ENCODE peak calls at places on chromosomes 11 and 22, in six cellular contexts. V is mesenchymal stem cell, K is H1, P is neuronal stem cell, Q is H9, F is trophoblast cell. C is an unnamed sample.
A peak's percentile ranks its signal among the peaks of the same experiment; 100 is the strongest.

GRCh38 chr11:92453055-92453454 is 228.4 kb downstream of the FAT3 start:
- DNase-seq in V (peak; percentile 12), K (no peak), P (no peak), Q (no peak), F (no peak), C (peak; percentile 78)

GRCh38 chr11:68954970-68955958 is 25.5 kb downstream of the MRGPRD start:
- DNase-seq in V (no peak), K (no peak), P (no peak), Q (peak; percentile 44), F (no peak), C (peak; percentile 45)

GRCh38 chr11:68256331-68256741 is 15.4 kb downstream of the C11orf24 start:
- DNase-seq in V (peak; percentile 57), K (no peak), P (no peak), Q (no peak), F (no peak), C (peak; percentile 45)

GRCh38 chr11:5631969-5632635 is 7.3 kb downstream of the TRIM34 start:
- DNase-seq in V (no peak), K (no peak), P (no peak), Q (no peak), F (peak; percentile 51), C (no peak)

GRCh38 chr22:38129021-38129420 is 18.5 kb upstream of the BAIAP2L2 start:
- DNase-seq in V (no peak), K (no peak), P (no peak), Q (no peak), F (no peak), C (no peak)

GRCh38 chr22:26671317-26672059 is 14.1 kb downstream of the MIAT start:
- DNase-seq in V (no peak), K (no peak), P (no peak), Q (no peak), F (no peak), C (no peak)

GRCh38 chr11:119694334-119694733 is 34.7 kb downstream of the NECTIN1 start:
- DNase-seq in V (no peak), K (no peak), P (no peak), Q (no peak), F (no peak), C (no peak)

GRCh38 chr11:121246769-121247035 is 45.9 kb upstream of the SC5D start:
- DNase-seq in V (no peak), K (no peak), P (no peak), Q (peak; percentile 51), F (no peak), C (no peak)

GRCh38 chr22:38028344-38029130 is 28.7 kb upstream of the PICK1 start:
- DNase-seq in V (no peak), K (no peak), P (no peak), Q (no peak), F (no peak), C (no peak)

GRCh38 chr11:93389737-93390136 is 59.2 kb downstream of the DEUP1 start:
- DNase-seq in V (peak; percentile 3), K (no peak), P (no peak), Q (no peak), F (no peak), C (no peak)

GRCh38 chr11:19953909-19954308 is 206.4 kb downstream of the DBX1 start:
- DNase-seq in V (peak; percentile 92), K (no peak), P (no peak), Q (peak; percentile 42), F (peak; percentile 47), C (peak; percentile 91)

GRCh38 chr11:65744699-65745042 is 24.1 kb upstream of the RNASEH2C start:
- DNase-seq in V (no peak), K (no peak), P (no peak), Q (no peak), F (no peak), C (no peak)

DNA sequence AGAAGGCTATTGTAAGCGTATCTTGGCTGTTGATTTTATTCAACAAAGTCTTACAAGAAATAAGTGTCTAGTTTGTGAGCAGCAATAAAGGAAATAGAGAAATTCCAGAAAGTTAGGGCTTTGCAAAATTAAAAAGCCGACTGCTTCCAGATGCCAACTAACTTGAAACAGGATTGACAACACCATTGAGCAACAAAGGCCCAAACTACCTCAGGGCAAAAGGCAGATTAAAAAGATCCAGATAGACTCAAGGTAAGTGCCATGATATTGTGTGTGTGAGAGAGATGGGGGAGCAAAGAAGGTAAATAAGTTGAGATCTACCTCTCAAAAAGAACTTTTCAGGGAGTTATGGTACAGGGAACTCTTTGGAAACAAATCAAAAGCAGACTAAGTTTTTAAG is 49.1 kb downstream of the PARVG start:
- DNase-seq in V (no peak), K (no peak), P (no peak), Q (no peak), F (no peak), C (no peak)
- H4K91ac ChIP-seq in V (no peak overlapping the region), K (no peak overlapping the region), P (no peak overlapping the region), Q (no peak overlapping the region), F (no peak overlapping the region), C (no peak overlapping the region)

GRCh38 chr11:36774603-36775002 is 176.6 kb upstream of the RAG2 start:
- DNase-seq in V (peak; percentile 20), K (no peak), P (no peak), Q (no peak), F (peak; percentile 18), C (peak; percentile 17)

GRCh38 chr11:36777302-36777701 is 179.3 kb upstream of the RAG2 start:
- DNase-seq in V (no peak), K (no peak), P (no peak), Q (no peak), F (no peak), C (no peak)

GRCh38 chr11:36775157-36775556 is 177.1 kb upstream of the RAG2 start:
- DNase-seq in V (peak; percentile 11), K (no peak), P (no peak), Q (no peak), F (no peak), C (no peak)
- H4K91ac ChIP-seq in V (no peak overlapping the region), K (no peak overlapping the region), P (no peak overlapping the region), Q (no peak overlapping the region), F (no peak overlapping the region), C (no peak overlapping the region)

DNA sequence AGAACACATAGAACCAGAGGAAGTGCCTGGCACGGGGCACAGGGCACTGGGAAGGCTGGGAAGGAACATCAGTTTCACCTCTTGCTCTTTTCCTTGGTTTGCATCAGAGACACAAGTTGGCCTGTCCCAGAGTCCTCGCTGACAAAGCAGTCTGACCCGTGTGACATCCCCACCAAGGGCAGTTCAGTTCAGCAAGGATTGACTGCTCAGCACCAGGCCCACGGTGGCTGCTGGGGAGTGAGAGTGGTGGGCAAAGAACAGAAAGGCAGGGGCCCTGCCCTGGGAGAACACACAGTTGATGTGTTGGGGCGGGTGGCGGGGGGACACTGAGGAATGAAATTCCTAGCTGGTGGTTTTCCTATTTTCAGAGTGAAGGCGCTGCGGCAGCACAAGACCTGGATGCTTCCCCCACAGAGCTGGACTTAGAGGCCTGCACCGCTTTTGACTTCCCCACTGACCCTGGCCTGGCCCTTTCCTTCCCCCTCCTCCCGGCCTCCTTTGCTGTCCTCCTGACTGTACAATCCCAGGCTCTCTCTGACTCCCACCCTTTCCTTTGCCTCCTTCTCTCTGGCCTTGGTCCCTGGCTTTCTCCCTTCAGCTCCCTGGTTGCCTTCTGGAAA is 2.2 kb upstream of the TMPRSS13 start:
- DNase-seq in V (no peak), K (no peak), P (no peak), Q (no peak), F (no peak), C (no peak)
- H4K91ac ChIP-seq in V (no peak overlapping the region), K (no peak overlapping the region), P (no peak overlapping the region), Q (no peak overlapping the region), F (peak overlapping the region; percentile 1), C (no peak overlapping the region)

DNA sequence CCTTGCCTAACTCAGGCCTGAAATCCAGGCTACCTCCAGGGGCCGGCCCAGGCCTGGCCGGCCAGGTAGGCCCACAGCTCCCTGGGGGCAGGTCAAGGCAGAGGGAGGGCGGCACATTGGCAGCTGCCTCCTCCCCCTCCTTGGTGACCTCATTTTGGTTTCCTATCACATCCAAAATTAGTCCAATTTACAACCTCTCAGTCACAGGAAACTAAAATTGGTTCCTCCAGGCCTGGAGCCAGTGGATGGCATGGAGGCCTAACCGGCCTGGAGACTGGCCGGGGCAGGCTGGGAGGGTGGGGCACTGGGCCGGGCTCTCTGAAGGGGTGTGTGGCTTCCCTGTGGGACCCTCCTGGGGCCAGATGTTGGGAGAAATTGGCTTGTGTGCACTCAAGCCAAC is 35.9 kb downstream of the LRRC10B start:
- DNase-seq in V (no peak), K (no peak), P (no peak), Q (no peak), F (no peak), C (no peak)
- H4K91ac ChIP-seq in V (no peak overlapping the region), K (no peak overlapping the region), P (no peak overlapping the region), Q (no peak overlapping the region), F (no peak overlapping the region), C (no peak overlapping the region)

GRCh38 chr11:58654079-58654907 is 31.8 kb downstream of the CNTF start:
- DNase-seq in V (peak; percentile 76), K (peak; percentile 69), P (peak; percentile 63), Q (peak; percentile 86), F (peak; percentile 58), C (peak; percentile 72)

GRCh38 chr11:58650496-58650895 is 28.0 kb downstream of the CNTF start:
- DNase-seq in V (peak; percentile 15), K (no peak), P (no peak), Q (no peak), F (no peak), C (peak; percentile 15)

GRCh38 chr11:58654908-58655296 is 32.4 kb downstream of the CNTF start:
- DNase-seq in V (no peak), K (no peak), P (no peak), Q (no peak), F (no peak), C (no peak)

GRCh38 chr11:58649623-58650022 is 27.2 kb downstream of the CNTF start:
- DNase-seq in V (no peak), K (no peak), P (no peak), Q (no peak), F (no peak), C (no peak)

GRCh38 chr11:58652726-58653280 is 30.3 kb downstream of the CNTF start:
- DNase-seq in V (no peak), K (no peak), P (no peak), Q (no peak), F (no peak), C (no peak)
- H4K91ac ChIP-seq in V (no peak overlapping the region), K (no peak overlapping the region), P (no peak overlapping the region), Q (no peak overlapping the region), F (no peak overlapping the region), C (no peak overlapping the region)

GRCh38 chr11:79485694-79486093 is 44.9 kb upstream of the TENM4 start:
- DNase-seq in V (no peak), K (peak; percentile 33), P (no peak), Q (peak; percentile 79), F (no peak), C (no peak)
- H4K91ac ChIP-seq in V (no peak overlapping the region), K (no peak overlapping the region), P (no peak overlapping the region), Q (no peak overlapping the region), F (no peak overlapping the region), C (no peak overlapping the region)

GRCh38 chr11:63459586-63459985 is 31.4 kb downstream of the PLAAT5 start:
- DNase-seq in V (no peak), K (no peak), P (no peak), Q (peak; percentile 72), F (peak; percentile 9), C (no peak)
- H4K91ac ChIP-seq in V (no peak overlapping the region), K (no peak overlapping the region), P (no peak overlapping the region), Q (no peak overlapping the region), F (no peak overlapping the region), C (no peak overlapping the region)